ENCODE peak calls at places on chromosomes 11 and 22, in four cellular contexts. One of them, this sample, is unnamed.
A peak's percentile ranks its signal among the peaks of the same experiment; 100 is the strongest.

GRCh38 chr11:115112779-115113178 is 391.4 kb downstream of the CADM1 start:
- DNase-seq in A549: no peak
- DNase-seq in adrenal gland: no peak
- DNase-seq in IMR-90: no peak
- DNase-seq in this sample: no peak

GRCh38 chr22:29029202-29030000 is 32.2 kb downstream of the C22orf31 start:
- DNase-seq in adrenal gland: no peak
- DNase-seq in IMR-90: no peak
- DNase-seq in A549: no peak
- DNase-seq in this sample: no peak

GRCh38 chr11:123742334-123742733 is 874 bp upstream of the ZNF202 start:
- DNase-seq in IMR-90: no peak
- DNase-seq in adrenal gland: no peak
- DNase-seq in A549: no peak
- DNase-seq in this sample: no peak

GRCh38 chr22:42353883-42354727 is 78.1 kb downstream of the NFAM1 start:
- DNase-seq in A549: no peak
- DNase-seq in IMR-90: peak; percentile 13
- DNase-seq in adrenal gland: no peak
- DNase-seq in this sample: no peak

GRCh38 chr11:19938866-19939265 is 221.4 kb downstream of the DBX1 start:
- DNase-seq in A549: no peak
- DNase-seq in IMR-90: no peak
- DNase-seq in adrenal gland: no peak
- DNase-seq in this sample: no peak

GRCh38 chr11:15696069-15696468 is 581.3 kb downstream of the INSC start:
- DNase-seq in adrenal gland: no peak
- DNase-seq in IMR-90: no peak
- DNase-seq in A549: no peak
- DNase-seq in this sample: no peak

GRCh38 chr11:8959546-8960166 is 4.6 kb downstream of the TMEM9B start:
- DNase-seq in adrenal gland: peak; percentile 32
- DNase-seq in IMR-90: peak; percentile 86
- DNase-seq in A549: peak; percentile 81
- DNase-seq in this sample: no peak

GRCh38 chr22:36239150-36239400 is 252 bp downstream of the APOL2 start:
- DNase-seq in A549: no peak
- DNase-seq in adrenal gland: no peak
- DNase-seq in IMR-90: no peak
- DNase-seq in this sample: no peak

GRCh38 chr11:94218372-94218771 is 86.0 kb upstream of the IZUMO1R start:
- DNase-seq in adrenal gland: no peak
- DNase-seq in A549: no peak
- DNase-seq in IMR-90: peak; percentile 9
- DNase-seq in this sample: no peak

GRCh38 chr22:48867891-48868290 is 959.8 kb downstream of the BRD1 start:
- DNase-seq in adrenal gland: no peak
- DNase-seq in A549: no peak
- DNase-seq in IMR-90: no peak
- DNase-seq in this sample: peak; percentile 25

GRCh38 chr22:22552630-22553029 is 6.4 kb downstream of the PRAME start:
- DNase-seq in A549: peak; percentile 21
- DNase-seq in IMR-90: no peak
- DNase-seq in adrenal gland: no peak
- DNase-seq in this sample: no peak

GRCh38 chr11:105466582-105467228 is 143.2 kb upstream of the GRIA4 start:
- DNase-seq in IMR-90: peak; percentile 85
- DNase-seq in adrenal gland: no peak
- DNase-seq in A549: no peak
- DNase-seq in this sample: no peak

DNA sequence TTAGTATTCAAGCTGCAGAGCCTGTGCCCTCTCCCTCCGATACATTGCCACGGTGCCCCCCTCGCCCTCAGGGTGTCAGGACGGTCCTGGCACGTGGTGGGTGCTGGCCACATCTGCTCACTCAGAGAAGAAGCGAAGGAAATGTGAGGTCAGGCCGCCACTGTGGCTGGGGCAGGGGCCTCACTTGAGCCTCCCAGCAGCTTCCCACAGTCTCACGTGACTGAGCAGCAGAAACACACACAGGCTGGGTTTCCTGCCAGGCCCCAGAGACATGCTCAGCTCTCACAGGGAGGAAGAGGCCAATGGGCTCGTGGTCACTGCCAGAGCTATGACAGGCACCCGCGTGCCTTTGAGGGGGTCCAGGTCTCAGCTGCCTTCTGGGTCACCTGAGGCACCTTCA is 37.9 kb upstream of the PRR5 start:
- DNase-seq in A549: no peak
- DNase-seq in IMR-90: peak; percentile 61
- DNase-seq in adrenal gland: peak; percentile 79
- DNase-seq in this sample: peak; percentile 74
- H3K27ac ChIP-seq in A549: no peak overlapping the region
- H3K27ac ChIP-seq in IMR-90: peak overlapping the region; percentile 66
- H3K27ac ChIP-seq in adrenal gland: no peak overlapping the region
- H3K27ac ChIP-seq in this sample: no peak overlapping the region

GRCh38 chr11:69051381-69052342 is 2.9 kb downstream of the TPCN2 start:
- DNase-seq in IMR-90: no peak
- DNase-seq in adrenal gland: peak; percentile 78
- DNase-seq in A549: no peak
- DNase-seq in this sample: no peak
- H3K4me1 ChIP-seq in IMR-90: peaks cover 9% of the 10 kb centered on the region
- H3K4me1 ChIP-seq in adrenal gland: peaks cover 4% of the 10 kb centered on the region
- H3K4me1 ChIP-seq in A549: peaks cover 10% of the 10 kb centered on the region
- H3K4me1 ChIP-seq in this sample: peaks cover 6% of the 10 kb centered on the region

DNA sequence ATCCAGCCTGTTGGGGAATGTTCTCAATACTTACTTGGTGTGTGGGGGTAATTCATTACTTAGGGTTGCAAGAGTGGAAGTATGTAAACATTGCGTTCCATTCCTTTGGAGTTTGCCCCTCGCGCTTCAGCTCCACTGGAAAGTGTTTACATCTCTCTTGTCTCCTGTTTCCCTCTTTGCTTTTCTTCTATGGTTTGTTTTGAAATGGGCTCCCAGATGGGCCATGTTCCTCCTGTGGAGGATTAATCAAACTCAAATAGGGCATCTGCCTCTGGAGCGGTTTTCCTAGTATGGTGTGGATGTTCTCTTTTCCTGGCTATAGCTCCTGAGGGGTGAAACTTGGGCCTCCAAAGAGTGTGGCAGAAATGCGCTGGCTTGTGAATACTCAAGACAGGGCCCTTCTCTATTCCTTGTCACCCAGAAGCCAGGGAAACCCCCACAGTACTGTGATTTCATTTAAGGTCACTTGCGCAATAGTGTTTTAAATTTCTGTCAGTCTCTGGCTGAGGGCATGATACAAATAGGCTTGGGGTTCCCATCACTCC is 51.9 kb downstream of the CD44 start:
- DNase-seq in adrenal gland: no peak
- DNase-seq in IMR-90: peak; percentile 92
- DNase-seq in A549: no peak
- DNase-seq in this sample: no peak
- H3K27ac ChIP-seq in adrenal gland: no peak overlapping the region
- H3K27ac ChIP-seq in IMR-90: peak overlapping the region; percentile 100
- H3K27ac ChIP-seq in A549: no peak overlapping the region
- H3K27ac ChIP-seq in this sample: no peak overlapping the region

DNA sequence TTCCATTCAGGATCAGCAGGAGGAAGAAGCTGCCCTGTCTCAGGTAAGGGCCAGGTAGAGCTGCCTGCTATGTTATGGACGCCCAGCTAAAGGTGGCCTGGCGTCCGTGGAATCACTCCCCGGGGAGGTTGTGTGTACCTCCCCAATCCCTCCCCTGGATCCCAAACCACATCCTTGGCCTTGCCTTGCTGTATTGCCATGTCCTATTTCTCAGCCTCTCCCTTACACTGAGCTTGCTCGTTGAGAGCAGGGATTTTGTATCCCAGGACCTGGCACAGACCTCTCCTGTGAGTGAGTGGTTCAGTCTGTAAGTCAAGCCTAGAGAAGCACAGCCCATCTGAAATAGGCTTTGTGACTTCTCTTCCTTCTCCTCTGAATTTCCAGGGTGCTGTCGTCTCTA is 53.9 kb downstream of the TRAF6 start:
- DNase-seq in adrenal gland: no peak
- DNase-seq in IMR-90: no peak
- DNase-seq in A549: no peak
- DNase-seq in this sample: no peak
- H3K4me1 ChIP-seq in adrenal gland: peaks cover 5% of the 10 kb centered on the region
- H3K4me1 ChIP-seq in IMR-90: peaks cover 34% of the 10 kb centered on the region
- H3K4me1 ChIP-seq in A549: peaks cover 44% of the 10 kb centered on the region
- H3K4me1 ChIP-seq in this sample: peaks cover 43% of the 10 kb centered on the region

GRCh38 chr22:31533391-31533790 is 37.1 kb downstream of the SFI1 start:
- DNase-seq in A549: no peak
- DNase-seq in adrenal gland: peak; percentile 23
- DNase-seq in IMR-90: no peak
- DNase-seq in this sample: no peak

GRCh38 chr22:31526275-31526674 is 29.9 kb downstream of the SFI1 start:
- DNase-seq in adrenal gland: no peak
- DNase-seq in IMR-90: no peak
- DNase-seq in A549: no peak
- DNase-seq in this sample: no peak

GRCh38 chr22:31532060-31532459 is 35.7 kb downstream of the SFI1 start:
- DNase-seq in adrenal gland: no peak
- DNase-seq in IMR-90: peak; percentile 3
- DNase-seq in A549: no peak
- DNase-seq in this sample: no peak

DNA sequence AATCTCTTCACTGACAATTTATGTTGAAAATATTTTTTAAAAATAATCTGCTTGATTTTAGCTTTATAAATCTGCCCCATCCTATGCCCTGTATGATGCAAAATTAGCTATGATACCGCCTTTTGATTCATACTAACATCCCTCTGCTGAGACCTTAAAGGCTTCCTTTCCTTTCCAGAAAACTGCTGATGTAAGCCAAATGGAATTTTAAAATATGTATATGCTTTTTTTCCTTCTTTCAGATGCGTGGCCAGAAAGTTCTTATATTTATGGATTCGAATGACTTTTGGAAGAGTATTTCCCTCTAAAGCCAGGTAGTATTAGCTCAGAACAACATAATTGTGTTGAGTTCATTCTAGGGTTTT is 34.5 kb downstream of the SFI1 start:
- DNase-seq in A549: no peak
- DNase-seq in IMR-90: no peak
- DNase-seq in adrenal gland: no peak
- DNase-seq in this sample: no peak
- H3K27ac ChIP-seq in A549: peak overlapping the region; percentile 24
- H3K27ac ChIP-seq in IMR-90: peak overlapping the region; percentile 73
- H3K27ac ChIP-seq in adrenal gland: peak overlapping the region; percentile 31
- H3K27ac ChIP-seq in this sample: peak overlapping the region; percentile 53

DNA sequence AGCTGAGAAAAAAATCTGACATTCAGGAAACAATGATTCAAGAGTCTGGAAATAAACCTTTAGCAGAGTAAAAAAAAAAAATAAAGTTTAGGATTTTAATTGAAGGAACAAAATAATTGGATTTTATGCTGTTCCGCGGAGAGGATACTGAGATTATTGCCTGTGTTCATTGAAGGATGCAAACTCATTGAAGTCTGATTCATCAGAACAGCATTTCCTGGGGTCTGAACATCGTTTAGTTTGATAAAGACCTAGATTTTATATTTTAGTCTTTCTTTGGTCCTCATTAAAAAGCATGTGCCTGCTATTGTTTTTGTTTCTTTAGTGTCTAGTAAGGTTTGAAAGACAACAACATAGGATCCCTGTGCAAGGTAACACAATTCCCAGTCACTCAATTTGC is 4.5 kb downstream of the TLCD5 start:
- DNase-seq in A549: no peak
- DNase-seq in adrenal gland: no peak
- DNase-seq in IMR-90: no peak
- DNase-seq in this sample: no peak
- H3K4me1 ChIP-seq in A549: peaks cover 53% of the 10 kb centered on the region
- H3K4me1 ChIP-seq in adrenal gland: peaks cover 36% of the 10 kb centered on the region
- H3K4me1 ChIP-seq in IMR-90: peaks cover 16% of the 10 kb centered on the region
- H3K4me1 ChIP-seq in this sample: peaks cover 15% of the 10 kb centered on the region

GRCh38 chr11:1478011-1478410 is 8.6 kb downstream of the MOB2 start:
- DNase-seq in IMR-90: no peak
- DNase-seq in adrenal gland: no peak
- DNase-seq in A549: no peak
- DNase-seq in this sample: no peak

GRCh38 chr11:1479678-1480118 is 6.9 kb downstream of the MOB2 start:
- DNase-seq in IMR-90: no peak
- DNase-seq in adrenal gland: no peak
- DNase-seq in A549: no peak
- DNase-seq in this sample: no peak

GRCh38 chr11:1478544-1478943 is 8.0 kb downstream of the MOB2 start:
- DNase-seq in A549: no peak
- DNase-seq in IMR-90: no peak
- DNase-seq in adrenal gland: no peak
- DNase-seq in this sample: no peak

GRCh38 chr11:1480191-1480554 is 6.4 kb downstream of the MOB2 start:
- DNase-seq in A549: no peak
- DNase-seq in IMR-90: no peak
- DNase-seq in adrenal gland: no peak
- DNase-seq in this sample: no peak

DNA sequence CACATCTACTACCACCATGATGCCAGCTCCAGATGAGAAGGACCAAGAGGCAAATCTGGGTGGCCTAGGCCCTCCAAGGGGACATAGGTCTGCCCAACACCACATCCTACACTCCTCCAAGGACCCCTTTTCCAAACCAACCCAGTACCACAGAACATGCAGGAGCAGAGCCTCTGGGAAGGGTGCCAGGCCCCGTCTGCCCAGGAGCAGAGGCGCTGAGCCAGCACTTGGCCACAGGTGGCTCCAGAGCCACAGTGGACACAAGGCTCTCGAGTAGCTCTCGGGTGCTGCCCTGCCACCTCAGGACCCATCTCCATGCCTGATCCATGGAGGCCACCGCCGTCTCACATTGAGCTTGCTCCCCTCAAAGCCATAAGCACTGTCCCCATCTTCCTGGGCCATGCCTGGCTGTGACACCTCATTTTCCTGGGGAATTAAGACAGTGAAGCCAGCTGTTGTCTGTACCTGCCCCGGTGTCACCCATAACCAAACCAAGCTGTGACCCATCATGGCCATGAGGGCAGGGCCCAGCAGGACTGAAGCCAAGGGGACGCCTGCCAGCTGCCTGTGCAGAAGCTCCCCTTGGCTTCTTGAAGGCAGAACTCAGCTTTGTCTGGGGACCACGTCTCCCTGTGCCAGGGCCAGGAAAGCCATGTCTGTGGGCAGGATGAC is 7.4 kb downstream of the MOB2 start:
- DNase-seq in A549: no peak
- DNase-seq in adrenal gland: no peak
- DNase-seq in IMR-90: no peak
- DNase-seq in this sample: no peak
- H3K27ac ChIP-seq in A549: no peak overlapping the region
- H3K27ac ChIP-seq in adrenal gland: no peak overlapping the region
- H3K27ac ChIP-seq in IMR-90: no peak overlapping the region
- H3K27ac ChIP-seq in this sample: peak overlapping the region; percentile 62